ENCODE peak calls at places on chromosome 18, in nine cellular contexts. I is SW 1271; A is HCT116; S is activated T-cell treated with anti-CD3 and anti-CD28 coated beads, Interleukin-2, amount 50 U/mL, for 24 hours; G is body of pancreas; O is HFFc6; N is IMR-90; B is Calu3; Y is GM04503. C is an unnamed sample.
A peak's percentile ranks its signal among the peaks of the same experiment; 100 is the strongest.

GRCh38 chr18:13611616-13612110 is 114.7 kb downstream of the FAM210A start:
- DNase-seq in I (no peak), A (no peak), S (peak; percentile 55), G (no peak), O (peak; percentile 5), N (peak; percentile 9), B (no peak), Y (peak; percentile 11), C (peak; percentile 73)

GRCh38 chr18:44536041-44536440 is 144.6 kb upstream of the SETBP1 start:
- DNase-seq in I (no peak), A (no peak), S (no peak), G (no peak), O (peak; percentile 45), N (peak; percentile 13), B (no peak), Y (peak; percentile 56), C (no peak)

GRCh38 chr18:57077786-57078552 is 68.9 kb upstream of the BOD1L2 start:
- DNase-seq in I (no peak), A (no peak), S (peak; percentile 43), G (no peak), O (no peak), N (no peak), B (no peak), Y (no peak), C (no peak)

GRCh38 chr18:29449424-29449823 is 1272.5 kb upstream of the CDH2 start:
- DNase-seq in I (no peak), A (no peak), S (no peak), G (no peak), O (no peak), N (peak; percentile 16), B (no peak), Y (no peak), C (no peak)

GRCh38 chr18:42514522-42514921 is 559.5 kb downstream of the PIK3C3 start:
- DNase-seq in I (no peak), A (no peak), S (no peak), G (no peak), O (no peak), N (no peak), B (no peak), Y (peak; percentile 4), C (no peak)

GRCh38 chr18:44786697-44787096 is 106.0 kb downstream of the SETBP1 start:
- DNase-seq in I (no peak), A (no peak), S (no peak), G (no peak), O (no peak), N (no peak), B (no peak), Y (no peak), C (peak; percentile 44)

GRCh38 chr18:63237911-63238710 is 81.5 kb downstream of the BCL2 start:
- DNase-seq in I (peak; percentile 5), A (peak; percentile 31), S (no peak), G (peak; percentile 44), O (peak; percentile 73), N (peak; percentile 85), B (peak; percentile 57), Y (peak; percentile 83), C (no peak)

GRCh38 chr18:9575558-9575957 is 38.8 kb downstream of the PPP4R1 start:
- DNase-seq in I (peak; percentile 47), A (peak; percentile 89), S (no peak), G (peak; percentile 87), O (peak; percentile 86), N (peak; percentile 98), B (peak; percentile 84), Y (peak; percentile 43), C (peak; percentile 99)

GRCh38 chr18:65706646-65707045 is 44.2 kb upstream of the CDH7 start:
- DNase-seq in I (no peak), A (no peak), S (no peak), G (no peak), O (no peak), N (no peak), B (no peak), Y (no peak), C (no peak)

GRCh38 chr18:9952633-9953416 is 39.0 kb downstream of the VAPA start:
- DNase-seq in I (no peak), A (no peak), S (no peak), G (no peak), O (peak; percentile 51), N (no peak), B (no peak), Y (no peak), C (no peak)

GRCh38 chr18:26804474-26804873 is 61.0 kb downstream of the AQP4 start:
- DNase-seq in I (no peak), A (no peak), S (no peak), G (no peak), O (no peak), N (no peak), B (peak; percentile 23), Y (no peak), C (peak; percentile 84)

GRCh38 chr18:70363861-70364260 is 75.0 kb downstream of the SOCS6 start:
- DNase-seq in I (no peak), A (peak; percentile 72), S (no peak), G (no peak), O (peak; percentile 36), N (peak; percentile 72), B (no peak), Y (no peak), C (no peak)

GRCh38 chr18:78972930-78973331 is 6.7 kb upstream of the SALL3 start:
- DNase-seq in I (no peak), A (no peak), S (no peak), G (no peak), O (no peak), N (no peak), B (no peak), Y (no peak), C (no peak)